ENCODE peak calls at places on chromosome 11, in six cellular contexts. One of them, this sample, is unnamed.
A peak's percentile ranks its signal among the peaks of the same experiment; 100 is the strongest.

GRCh38 chr11:8249482-8249881 is 14.2 kb downstream of the LMO1 start:
- DNase-seq in lung: no peak
- DNase-seq in neural progenitor cell: no peak
- DNase-seq in spleen: peak; percentile 22
- DNase-seq in Karpas-422: no peak
- DNase-seq in lower lobe of right lung: no peak
- DNase-seq in this sample: no peak

GRCh38 chr11:78659326-78660319 is 85.0 kb upstream of the NARS2 start:
- DNase-seq in Karpas-422: no peak
- DNase-seq in neural progenitor cell: no peak
- DNase-seq in lower lobe of right lung: no peak
- DNase-seq in spleen: no peak
- DNase-seq in lung: no peak
- DNase-seq in this sample: no peak

GRCh38 chr11:69193151-69193550 is 37.4 kb downstream of the SMIM38 start:
- DNase-seq in neural progenitor cell: no peak
- DNase-seq in spleen: no peak
- DNase-seq in lung: no peak
- DNase-seq in lower lobe of right lung: no peak
- DNase-seq in Karpas-422: no peak
- DNase-seq in this sample: no peak

GRCh38 chr11:9815486-9816136 is 151.7 kb downstream of the SWAP70 start:
- DNase-seq in spleen: no peak
- DNase-seq in neural progenitor cell: no peak
- DNase-seq in Karpas-422: no peak
- DNase-seq in lung: peak; percentile 30
- DNase-seq in lower lobe of right lung: no peak
- DNase-seq in this sample: peak; percentile 42

GRCh38 chr11:129836979-129837378 is 21.3 kb downstream of the TMEM45B start:
- DNase-seq in lung: no peak
- DNase-seq in neural progenitor cell: no peak
- DNase-seq in lower lobe of right lung: no peak
- DNase-seq in spleen: no peak
- DNase-seq in Karpas-422: no peak
- DNase-seq in this sample: no peak

GRCh38 chr11:116052603-116053537 is 548.7 kb upstream of the CADM1 start:
- DNase-seq in Karpas-422: no peak
- DNase-seq in lower lobe of right lung: no peak
- DNase-seq in lung: no peak
- DNase-seq in spleen: no peak
- DNase-seq in neural progenitor cell: peak; percentile 80
- DNase-seq in this sample: no peak

GRCh38 chr11:113273720-113274119 is 40.7 kb upstream of the TTC12 start:
- DNase-seq in Karpas-422: no peak
- DNase-seq in spleen: no peak
- DNase-seq in lower lobe of right lung: no peak
- DNase-seq in lung: no peak
- DNase-seq in neural progenitor cell: no peak
- DNase-seq in this sample: no peak

GRCh38 chr11:95134491-95134890 is 44.8 kb downstream of the ENDOD1 start:
- DNase-seq in lung: no peak
- DNase-seq in Karpas-422: no peak
- DNase-seq in neural progenitor cell: no peak
- DNase-seq in spleen: no peak
- DNase-seq in lower lobe of right lung: no peak
- DNase-seq in this sample: peak; percentile 53

GRCh38 chr11:69319255-69320106 is 25.5 kb downstream of the MYEOV start:
- DNase-seq in neural progenitor cell: no peak
- DNase-seq in Karpas-422: no peak
- DNase-seq in lower lobe of right lung: no peak
- DNase-seq in lung: no peak
- DNase-seq in spleen: peak; percentile 51
- DNase-seq in this sample: no peak

GRCh38 chr11:1005913-1006312 is 30.6 kb downstream of the MUC6 start:
- DNase-seq in lung: no peak
- DNase-seq in lower lobe of right lung: no peak
- DNase-seq in spleen: no peak
- DNase-seq in Karpas-422: no peak
- DNase-seq in neural progenitor cell: no peak
- DNase-seq in this sample: peak; percentile 20

GRCh38 chr11:73184953-73185671 is 33.0 kb upstream of the P2RY2 start:
- DNase-seq in lung: peak; percentile 76
- DNase-seq in neural progenitor cell: peak; percentile 68
- DNase-seq in spleen: peak; percentile 92
- DNase-seq in lower lobe of right lung: peak; percentile 79
- DNase-seq in Karpas-422: peak; percentile 86
- DNase-seq in this sample: no peak

GRCh38 chr11:130581631-130582030 is 133.2 kb downstream of the ADAMTS15 start:
- DNase-seq in lung: no peak
- DNase-seq in lower lobe of right lung: no peak
- DNase-seq in neural progenitor cell: no peak
- DNase-seq in spleen: no peak
- DNase-seq in Karpas-422: no peak
- DNase-seq in this sample: no peak

GRCh38 chr11:128552783-128553661 is 34.3 kb downstream of the ETS1 start:
- DNase-seq in lower lobe of right lung: no peak
- DNase-seq in Karpas-422: peak; percentile 93
- DNase-seq in lung: no peak
- DNase-seq in neural progenitor cell: peak; percentile 50
- DNase-seq in spleen: peak; percentile 85
- DNase-seq in this sample: peak; percentile 70

GRCh38 chr11:31690041-31690440 is 121.1 kb downstream of the PAX6 start:
- DNase-seq in lung: no peak
- DNase-seq in Karpas-422: no peak
- DNase-seq in spleen: no peak
- DNase-seq in neural progenitor cell: no peak
- DNase-seq in lower lobe of right lung: no peak
- DNase-seq in this sample: no peak

GRCh38 chr11:12457030-12457600 is 79.7 kb downstream of the PARVA start:
- DNase-seq in neural progenitor cell: no peak
- DNase-seq in Karpas-422: no peak
- DNase-seq in lung: no peak
- DNase-seq in spleen: no peak
- DNase-seq in lower lobe of right lung: no peak
- DNase-seq in this sample: no peak

GRCh38 chr11:95499516-95500135 is 268.6 kb upstream of the SESN3 start:
- DNase-seq in lower lobe of right lung: no peak
- DNase-seq in spleen: no peak
- DNase-seq in lung: no peak
- DNase-seq in Karpas-422: no peak
- DNase-seq in neural progenitor cell: no peak
- DNase-seq in this sample: peak; percentile 63

GRCh38 chr11:78078218-78079167 is 1.2 kb downstream of the NDUFC2 start:
- DNase-seq in Karpas-422: peak; percentile 68
- DNase-seq in spleen: no peak
- DNase-seq in lung: no peak
- DNase-seq in neural progenitor cell: peak; percentile 21
- DNase-seq in lower lobe of right lung: no peak
- DNase-seq in this sample: no peak

GRCh38 chr11:129224538-129224937 is 32.4 kb upstream of the ARHGAP32 start:
- DNase-seq in neural progenitor cell: no peak
- DNase-seq in Karpas-422: no peak
- DNase-seq in lung: no peak
- DNase-seq in spleen: no peak
- DNase-seq in lower lobe of right lung: no peak
- DNase-seq in this sample: no peak

GRCh38 chr11:26844963-26845362 is 123.1 kb upstream of the SLC5A12 start:
- DNase-seq in spleen: no peak
- DNase-seq in Karpas-422: no peak
- DNase-seq in neural progenitor cell: no peak
- DNase-seq in lung: no peak
- DNase-seq in lower lobe of right lung: no peak
- DNase-seq in this sample: no peak

GRCh38 chr11:77381749-77382693 is 80.5 kb upstream of the GDPD4 start:
- DNase-seq in lower lobe of right lung: no peak
- DNase-seq in spleen: no peak
- DNase-seq in neural progenitor cell: no peak
- DNase-seq in Karpas-422: peak; percentile 33
- DNase-seq in lung: no peak
- DNase-seq in this sample: peak; percentile 71

GRCh38 chr11:73142128-73142377 is at the start of gene FCHSD2:
- DNase-seq in neural progenitor cell: no peak
- DNase-seq in lung: no peak
- DNase-seq in Karpas-422: no peak
- DNase-seq in lower lobe of right lung: no peak
- DNase-seq in spleen: no peak
- DNase-seq in this sample: no peak

GRCh38 chr11:36114095-36114494 is 170.2 kb downstream of the LDLRAD3 start:
- DNase-seq in lower lobe of right lung: no peak
- DNase-seq in spleen: no peak
- DNase-seq in lung: no peak
- DNase-seq in Karpas-422: no peak
- DNase-seq in neural progenitor cell: no peak
- DNase-seq in this sample: no peak
- H3K4me3 ChIP-seq in lower lobe of right lung: no peak overlapping the region
- H3K4me3 ChIP-seq in spleen: no peak overlapping the region
- H3K4me3 ChIP-seq in lung: no peak overlapping the region
- H3K4me3 ChIP-seq in Karpas-422: no peak overlapping the region
- H3K4me3 ChIP-seq in neural progenitor cell: no peak overlapping the region
- H3K4me3 ChIP-seq in this sample: no peak overlapping the region

GRCh38 chr11:118434123-118434552 is 2.2 kb upstream of the KMT2A start:
- DNase-seq in spleen: no peak
- DNase-seq in Karpas-422: no peak
- DNase-seq in lung: no peak
- DNase-seq in lower lobe of right lung: no peak
- DNase-seq in neural progenitor cell: no peak
- DNase-seq in this sample: no peak
- H3K4me3 ChIP-seq in spleen: peak overlapping the region; percentile 95
- H3K4me3 ChIP-seq in Karpas-422: peak overlapping the region; percentile 77
- H3K4me3 ChIP-seq in lung: peak overlapping the region; percentile 40
- H3K4me3 ChIP-seq in lower lobe of right lung: peak overlapping the region; percentile 91
- H3K4me3 ChIP-seq in neural progenitor cell: peak overlapping the region; percentile 99
- H3K4me3 ChIP-seq in this sample: peak overlapping the region; percentile 67

GRCh38 chr11:35664977-35665441 is 2.4 kb downstream of the TRIM44 start:
- DNase-seq in neural progenitor cell: no peak
- DNase-seq in lung: no peak
- DNase-seq in Karpas-422: no peak
- DNase-seq in lower lobe of right lung: no peak
- DNase-seq in spleen: no peak
- DNase-seq in this sample: no peak
- H3K4me3 ChIP-seq in neural progenitor cell: peak overlapping the region; percentile 20
- H3K4me3 ChIP-seq in lung: no peak overlapping the region
- H3K4me3 ChIP-seq in Karpas-422: no peak overlapping the region
- H3K4me3 ChIP-seq in lower lobe of right lung: no peak overlapping the region
- H3K4me3 ChIP-seq in spleen: no peak overlapping the region
- H3K4me3 ChIP-seq in this sample: no peak overlapping the region

GRCh38 chr11:75350122-75350742 is 1.2 kb downstream of the ARRB1 start:
- DNase-seq in neural progenitor cell: no peak
- DNase-seq in lower lobe of right lung: no peak
- DNase-seq in spleen: peak; percentile 44
- DNase-seq in Karpas-422: no peak
- DNase-seq in lung: no peak
- DNase-seq in this sample: no peak
- H3K4me3 ChIP-seq in neural progenitor cell: peak overlapping the region; percentile 79
- H3K4me3 ChIP-seq in lower lobe of right lung: peak overlapping the region; percentile 97
- H3K4me3 ChIP-seq in spleen: peak overlapping the region; percentile 67
- H3K4me3 ChIP-seq in Karpas-422: no peak overlapping the region
- H3K4me3 ChIP-seq in lung: peak overlapping the region; percentile 68
- H3K4me3 ChIP-seq in this sample: no peak overlapping the region